ENCODE peak calls at places on chromosomes 4 and X, in four cellular contexts. Z is adrenal gland, D is uterus, K is right lobe of liver. I is an unnamed sample.

GRCh38 chr4:8201341-8201781 is 2.3 kb downstream of the SH3TC1 start:
- DNase-seq in Z (no peak), D (no peak), K (no peak), I (no peak)

GRCh38 chr4:106601519-106601918 is 232.9 kb upstream of the GIMD1 start:
- DNase-seq in Z (no peak), D (no peak), K (no peak), I (no peak)

GRCh38 chr4:40377462-40378385 is 42.6 kb downstream of the CHRNA9 start:
- DNase-seq in Z (no peak), D (no peak), K (no peak), I (no peak)

GRCh38 chr4:1133033-1133432 is 19.7 kb upstream of the RNF212 start:
- DNase-seq in Z (no peak), D (no peak), K (no peak), I (no peak)

GRCh38 chr4:119139316-119139715 is 3.7 kb downstream of the MYOZ2 start:
- DNase-seq in Z (no peak), D (no peak), K (no peak), I (no peak)

GRCh38 chrX:11629593-11630211 is 36.0 kb downstream of the ARHGAP6 start:
- DNase-seq in Z (no peak), D (peak; percentile 65), K (no peak), I (peak; percentile 56)

GRCh38 chr4:21181716-21182115 is 481.5 kb downstream of the PACRGL start:
- DNase-seq in Z (no peak), D (no peak), K (no peak), I (no peak)

GRCh38 chr4:19399001-19399400 is 852.7 kb upstream of the SLIT2 start:
- DNase-seq in Z (no peak), D (no peak), K (no peak), I (no peak)

GRCh38 chrX:41265615-41266014 is 68.3 kb upstream of the DDX3X start:
- DNase-seq in Z (peak; percentile 62), D (peak; percentile 64), K (no peak), I (peak; percentile 4)

GRCh38 chr4:183332447-183332846 is 10.2 kb upstream of the CLDN24 start:
- DNase-seq in Z (peak; percentile 14), D (no peak), K (no peak), I (no peak)

GRCh38 chr4:118173956-118174355 is 139.7 kb downstream of the NDST3 start:
- DNase-seq in Z (no peak), D (no peak), K (no peak), I (no peak)

GRCh38 chr4:99417125-99417524 is 18.0 kb downstream of the ADH7 start:
- DNase-seq in Z (no peak), D (no peak), K (no peak), I (no peak)

GRCh38 chrX:118345045-118345400 is 883 bp upstream of the WDR44 start:
- DNase-seq in Z (no peak), D (no peak), K (no peak), I (no peak)

GRCh38 chrX:74349387-74349786 is 45.4 kb downstream of the ZCCHC13 start:
- DNase-seq in Z (no peak), D (no peak), K (no peak), I (no peak)

GRCh38 chr4:93066746-93067145 is 761.8 kb upstream of the ATOH1 start:
- DNase-seq in Z (no peak), D (no peak), K (no peak), I (no peak)

GRCh38 chr4:147118523-147118922 is 172.9 kb upstream of the TTC29 start:
- DNase-seq in Z (no peak), D (peak; percentile 75), K (no peak), I (peak; percentile 49)

GRCh38 chr4:102761478-102761790 is 666 bp upstream of the MANBA start:
- DNase-seq in Z (no peak), D (no peak), K (no peak), I (no peak)

GRCh38 chr4:154039435-154040061 is 250.7 kb upstream of the SFRP2 start:
- DNase-seq in Z (no peak), D (no peak), K (no peak), I (no peak)

GRCh38 chr4:29726938-29727337 is 993.2 kb upstream of the PCDH7 start:
- DNase-seq in Z (no peak), D (no peak), K (no peak), I (no peak)

GRCh38 chr4:61401771-61402170 is 201.6 kb downstream of the ADGRL3 start:
- DNase-seq in Z (no peak), D (no peak), K (no peak), I (no peak)

GRCh38 chr4:20544645-20545044 is 155.6 kb upstream of the PACRGL start:
- DNase-seq in Z (no peak), D (no peak), K (no peak), I (no peak)

GRCh38 chr4:6253961-6254360 is 15.7 kb upstream of the WFS1 start:
- DNase-seq in Z (no peak), D (no peak), K (no peak), I (no peak)

GRCh38 chr4:98509641-98510170 is 148.7 kb downstream of the TSPAN5 start:
- DNase-seq in Z (no peak), D (no peak), K (no peak), I (no peak)

GRCh38 chr4:108473163-108473720 is 147.1 kb upstream of the RPL34 start:
- DNase-seq in Z (no peak), D (no peak), K (no peak), I (no peak)

GRCh38 chrX:114077773-114078172 is 506.1 kb upstream of the HTR2C start:
- DNase-seq in Z (no peak), D (no peak), K (no peak), I (no peak)

GRCh38 chrX:2652106-2652505 is 39.0 kb upstream of the CD99 start:
- DNase-seq in Z (no peak), D (no peak), K (no peak), I (no peak)

GRCh38 chr4:182142146-182143085 is 100.8 kb upstream of the TENM3 start:
- DNase-seq in Z (peak; percentile 60), D (peak; percentile 26), K (no peak), I (no peak)

GRCh38 chr4:101643201-101643600 is 147.3 kb upstream of the BANK1 start:
- DNase-seq in Z (no peak), D (no peak), K (no peak), I (no peak)

GRCh38 chr4:55255171-55255570 is 90.9 kb upstream of the SRD5A3 start:
- DNase-seq in Z (no peak), D (no peak), K (no peak), I (no peak)

GRCh38 chr4:112552668-112553067 is 36.7 kb upstream of the NEUROG2 start:
- DNase-seq in Z (no peak), D (no peak), K (no peak), I (no peak)

GRCh38 chr4:119106036-119107000 is 29.3 kb upstream of the MYOZ2 start:
- DNase-seq in Z (no peak), D (no peak), K (no peak), I (no peak)

GRCh38 chrX:53089224-53089842 is 4.6 kb upstream of the KANTR start:
- DNase-seq in Z (peak; percentile 83), D (peak; percentile 66), K (no peak), I (peak; percentile 34)

GRCh38 chrX:67523932-67524331 is 19.9 kb upstream of the AR start:
- DNase-seq in Z (no peak), D (no peak), K (no peak), I (no peak)

DNA sequence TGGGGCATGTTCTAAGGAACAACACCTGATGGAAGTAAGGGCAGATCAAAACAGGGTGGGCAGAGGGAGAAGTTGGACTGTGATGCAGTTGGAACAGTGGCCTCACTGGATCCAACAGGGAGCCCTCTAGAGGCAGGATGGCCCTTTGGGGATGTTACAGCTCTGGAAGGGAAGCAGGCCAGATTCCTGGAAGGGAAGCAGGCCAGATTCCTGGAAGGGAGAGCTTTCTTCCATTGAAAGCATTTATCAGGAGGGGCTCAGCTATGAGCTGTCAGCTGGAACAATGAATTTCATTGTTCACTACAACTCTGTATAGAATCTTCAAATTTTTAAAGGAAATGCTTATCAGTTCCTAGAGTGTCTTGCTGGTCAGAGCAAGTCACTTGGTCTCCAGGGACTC is 17.7 kb downstream of the IL15 start:
- DNase-seq in Z (peak; percentile 74), D (peak; percentile 22), K (peak; percentile 60), I (peak; percentile 66)
- TF ChIP-seq CTCF in Z (peak; percentile 10), D (no peak), K (peak; percentile 65), I (peak; percentile 48)

DNA sequence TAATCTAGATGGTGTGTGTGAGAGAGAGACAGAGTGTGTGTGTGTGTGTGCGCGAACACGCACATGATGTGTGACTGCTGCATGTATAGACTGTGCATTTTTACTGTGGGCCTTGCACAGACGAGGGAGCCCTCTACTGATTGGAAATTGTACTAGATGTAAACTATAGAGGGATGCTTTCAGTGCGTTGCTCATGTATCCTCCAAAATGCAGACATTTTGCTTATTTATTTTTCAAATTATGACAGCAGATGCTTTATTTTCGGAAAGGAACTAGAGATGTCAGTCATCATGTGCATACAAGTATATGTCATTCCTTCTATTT is 168.4 kb upstream of the GK2 start:
- DNase-seq in Z (no peak), D (no peak), K (no peak), I (no peak)
- H3K36me3 ChIP-seq in Z (no peaks in the 10 kb centered on the region), D (no peaks in the 10 kb centered on the region), K (no peaks in the 10 kb centered on the region), I (no peaks in the 10 kb centered on the region)

DNA sequence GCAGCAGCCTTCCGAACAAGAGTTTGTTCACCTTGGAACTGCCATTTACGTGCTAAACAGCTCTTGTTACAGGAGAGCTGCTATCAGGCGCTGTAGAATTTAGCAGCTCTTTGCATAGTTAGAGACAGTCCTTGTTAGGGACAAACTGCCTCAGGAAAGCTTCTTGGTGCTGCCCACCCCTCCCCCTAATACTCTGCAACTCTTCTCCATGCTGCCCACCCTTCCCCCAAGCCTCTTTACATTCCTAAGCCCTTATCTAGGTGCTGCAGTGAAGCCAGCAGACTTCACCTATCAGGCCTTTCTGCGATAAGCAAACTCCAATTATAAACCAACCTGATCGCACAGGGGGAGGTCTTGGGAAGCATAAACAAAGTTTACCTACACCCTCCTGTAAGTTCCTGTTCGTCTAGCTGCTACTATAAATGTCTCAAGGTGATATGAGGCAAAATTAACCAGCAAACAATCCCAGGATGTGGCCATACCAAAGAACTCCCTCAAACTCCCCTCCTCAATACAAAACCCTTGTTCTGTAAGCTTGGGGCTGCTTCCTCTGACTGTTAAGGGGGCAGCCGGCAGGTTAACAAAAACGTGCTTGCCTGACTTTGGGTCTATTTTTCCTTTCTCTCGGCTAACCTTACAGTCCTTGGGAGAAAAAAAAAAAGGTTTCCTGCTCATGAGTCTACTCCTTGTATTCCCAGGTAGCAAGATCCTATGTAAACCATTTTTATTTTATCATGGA is 74.0 kb upstream of the GC start:
- DNase-seq in Z (no peak), D (no peak), K (no peak), I (no peak)
- H3K9me3 ChIP-seq in Z (no peaks in the 10 kb centered on the region), D (no peaks in the 10 kb centered on the region), K (no peaks in the 10 kb centered on the region), I (no peaks in the 10 kb centered on the region)

DNA sequence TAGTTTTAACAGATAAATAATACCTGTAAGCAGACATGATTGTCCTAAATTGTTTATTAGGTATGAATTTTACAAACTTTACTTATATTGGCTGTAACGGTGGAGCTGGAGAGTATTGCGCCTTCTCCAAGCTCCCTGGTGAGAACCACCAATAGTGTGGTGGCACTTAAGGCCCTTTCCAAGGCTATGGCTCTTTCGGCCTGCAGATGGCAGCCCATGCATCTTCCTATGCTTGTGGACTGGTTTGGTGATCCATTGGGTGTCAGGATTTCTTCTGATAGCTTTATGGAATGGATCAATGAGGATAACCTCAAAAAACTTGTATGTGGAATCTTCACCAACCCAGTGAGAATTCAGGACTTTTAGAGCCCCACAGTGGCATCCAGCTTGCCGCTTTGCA is 7.8 kb downstream of the LARP1B start:
- DNase-seq in Z (no peak), D (no peak), K (no peak), I (no peak)
- TF ChIP-seq CTCF in Z (no peak), D (no peak), K (peak; percentile 45), I (no peak)

I was measured in heart right ventricle.